ENCODE peak calls at places on chromosomes 6 and 20, in seven cellular contexts. One of them, this sample, is unnamed.

GRCh38 chr20:6828794-6829423 is 61.4 kb downstream of the BMP2 start:
- DNase-seq in BJ: peak
- DNase-seq in gastrocnemius medialis: peak
- DNase-seq in cardiac muscle cell: peak
- DNase-seq in body of pancreas: peak
- DNase-seq in right lobe of liver: peak
- DNase-seq in naive thymus-derived CD4-positive, alpha-beta T cell: no peak
- DNase-seq in this sample: peak

GRCh38 chr6:158819213-158819976 is at the start of gene EZR:
- DNase-seq in cardiac muscle cell: peak
- DNase-seq in body of pancreas: peak
- DNase-seq in right lobe of liver: peak
- DNase-seq in gastrocnemius medialis: peak
- DNase-seq in naive thymus-derived CD4-positive, alpha-beta T cell: peak
- DNase-seq in BJ: no peak
- DNase-seq in this sample: peak

GRCh38 chr6:22785036-22785435 is 215.7 kb downstream of the HDGFL1 start:
- DNase-seq in BJ: no peak
- DNase-seq in gastrocnemius medialis: no peak
- DNase-seq in naive thymus-derived CD4-positive, alpha-beta T cell: no peak
- DNase-seq in cardiac muscle cell: peak
- DNase-seq in body of pancreas: no peak
- DNase-seq in right lobe of liver: no peak
- DNase-seq in this sample: peak

GRCh38 chr6:147651249-147652063 is 143.0 kb downstream of the SAMD5 start:
- DNase-seq in gastrocnemius medialis: no peak
- DNase-seq in BJ: no peak
- DNase-seq in body of pancreas: no peak
- DNase-seq in cardiac muscle cell: no peak
- DNase-seq in right lobe of liver: peak
- DNase-seq in naive thymus-derived CD4-positive, alpha-beta T cell: no peak
- DNase-seq in this sample: no peak

GRCh38 chr6:64280569-64280968 is 645.0 kb downstream of the PHF3 start:
- DNase-seq in BJ: no peak
- DNase-seq in right lobe of liver: no peak
- DNase-seq in gastrocnemius medialis: no peak
- DNase-seq in body of pancreas: peak
- DNase-seq in cardiac muscle cell: peak
- DNase-seq in naive thymus-derived CD4-positive, alpha-beta T cell: no peak
- DNase-seq in this sample: no peak

GRCh38 chr6:25010917-25011625 is 75.3 kb upstream of the RIPOR2 start:
- DNase-seq in naive thymus-derived CD4-positive, alpha-beta T cell: no peak
- DNase-seq in body of pancreas: no peak
- DNase-seq in gastrocnemius medialis: no peak
- DNase-seq in BJ: no peak
- DNase-seq in cardiac muscle cell: no peak
- DNase-seq in right lobe of liver: no peak
- DNase-seq in this sample: no peak

GRCh38 chr20:57650756-57651483 is 30.7 kb upstream of the ZBP1 start:
- DNase-seq in body of pancreas: no peak
- DNase-seq in right lobe of liver: no peak
- DNase-seq in cardiac muscle cell: no peak
- DNase-seq in BJ: no peak
- DNase-seq in naive thymus-derived CD4-positive, alpha-beta T cell: no peak
- DNase-seq in gastrocnemius medialis: no peak
- DNase-seq in this sample: peak

GRCh38 chr6:9623228-9623832 is 791.5 kb downstream of the TFAP2A start:
- DNase-seq in BJ: no peak
- DNase-seq in body of pancreas: no peak
- DNase-seq in cardiac muscle cell: no peak
- DNase-seq in gastrocnemius medialis: no peak
- DNase-seq in naive thymus-derived CD4-positive, alpha-beta T cell: no peak
- DNase-seq in right lobe of liver: no peak
- DNase-seq in this sample: no peak

GRCh38 chr6:126033696-126034095 is 47.4 kb downstream of the TRMT11 start:
- DNase-seq in right lobe of liver: no peak
- DNase-seq in cardiac muscle cell: peak
- DNase-seq in naive thymus-derived CD4-positive, alpha-beta T cell: no peak
- DNase-seq in body of pancreas: peak
- DNase-seq in BJ: peak
- DNase-seq in gastrocnemius medialis: no peak
- DNase-seq in this sample: peak

GRCh38 chr6:38476141-38476540 is 163.6 kb downstream of the BTBD9 start:
- DNase-seq in gastrocnemius medialis: no peak
- DNase-seq in BJ: no peak
- DNase-seq in right lobe of liver: no peak
- DNase-seq in cardiac muscle cell: no peak
- DNase-seq in body of pancreas: no peak
- DNase-seq in naive thymus-derived CD4-positive, alpha-beta T cell: no peak
- DNase-seq in this sample: no peak

GRCh38 chr6:16770701-16771569 is 9.7 kb upstream of the ATXN1 start:
- DNase-seq in BJ: no peak
- DNase-seq in body of pancreas: peak
- DNase-seq in gastrocnemius medialis: peak
- DNase-seq in right lobe of liver: peak
- DNase-seq in naive thymus-derived CD4-positive, alpha-beta T cell: peak
- DNase-seq in cardiac muscle cell: peak
- DNase-seq in this sample: peak

GRCh38 chr6:53582963-53583362 is 38.1 kb upstream of the GCLC start:
- DNase-seq in BJ: no peak
- DNase-seq in body of pancreas: no peak
- DNase-seq in gastrocnemius medialis: no peak
- DNase-seq in cardiac muscle cell: no peak
- DNase-seq in naive thymus-derived CD4-positive, alpha-beta T cell: no peak
- DNase-seq in right lobe of liver: no peak
- DNase-seq in this sample: no peak

GRCh38 chr20:57657537-57658446 is 37.6 kb upstream of the ZBP1 start:
- DNase-seq in BJ: no peak
- DNase-seq in cardiac muscle cell: no peak
- DNase-seq in body of pancreas: peak
- DNase-seq in gastrocnemius medialis: peak
- DNase-seq in right lobe of liver: peak
- DNase-seq in naive thymus-derived CD4-positive, alpha-beta T cell: peak
- DNase-seq in this sample: peak

GRCh38 chr20:35404614-35405259 is 7.0 kb downstream of the UQCC1 start:
- DNase-seq in body of pancreas: no peak
- DNase-seq in BJ: no peak
- DNase-seq in gastrocnemius medialis: no peak
- DNase-seq in cardiac muscle cell: no peak
- DNase-seq in right lobe of liver: no peak
- DNase-seq in naive thymus-derived CD4-positive, alpha-beta T cell: no peak
- DNase-seq in this sample: no peak

GRCh38 chr20:35405775-35406174 is 6.0 kb downstream of the UQCC1 start:
- DNase-seq in body of pancreas: no peak
- DNase-seq in gastrocnemius medialis: no peak
- DNase-seq in BJ: no peak
- DNase-seq in naive thymus-derived CD4-positive, alpha-beta T cell: no peak
- DNase-seq in cardiac muscle cell: no peak
- DNase-seq in right lobe of liver: no peak
- DNase-seq in this sample: no peak

GRCh38 chr20:35408270-35408669 is 3.5 kb downstream of the UQCC1 start:
- DNase-seq in cardiac muscle cell: no peak
- DNase-seq in right lobe of liver: no peak
- DNase-seq in naive thymus-derived CD4-positive, alpha-beta T cell: no peak
- DNase-seq in BJ: no peak
- DNase-seq in body of pancreas: no peak
- DNase-seq in gastrocnemius medialis: no peak
- DNase-seq in this sample: no peak

GRCh38 chr20:35409542-35409941 is 2.2 kb downstream of the UQCC1 start:
- DNase-seq in naive thymus-derived CD4-positive, alpha-beta T cell: no peak
- DNase-seq in gastrocnemius medialis: no peak
- DNase-seq in BJ: no peak
- DNase-seq in right lobe of liver: no peak
- DNase-seq in cardiac muscle cell: no peak
- DNase-seq in body of pancreas: no peak
- DNase-seq in this sample: no peak

DNA sequence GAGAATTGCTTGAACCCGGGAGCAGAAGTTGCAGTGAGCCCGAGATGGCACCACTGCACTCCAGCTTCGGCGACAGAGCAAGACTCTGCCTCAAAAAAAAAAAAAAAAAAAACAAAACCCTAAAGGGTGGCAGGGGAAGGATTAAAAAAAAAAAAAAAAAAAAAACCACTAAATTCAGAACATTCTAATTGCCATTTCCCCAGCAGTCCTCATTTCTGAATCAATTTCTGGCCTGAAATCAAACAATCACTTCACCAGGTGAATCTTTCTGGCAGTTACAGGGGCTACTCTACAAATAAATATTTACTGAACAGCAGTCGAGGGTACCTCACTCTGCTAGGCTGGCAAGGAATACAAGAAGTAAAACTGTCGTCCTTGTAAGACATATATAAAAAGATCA is 1.2 kb downstream of the UQCC1 start:
- DNase-seq in right lobe of liver: no peak
- DNase-seq in cardiac muscle cell: no peak
- DNase-seq in body of pancreas: no peak
- DNase-seq in gastrocnemius medialis: no peak
- DNase-seq in BJ: no peak
- DNase-seq in naive thymus-derived CD4-positive, alpha-beta T cell: no peak
- DNase-seq in this sample: no peak
- H3K4me3 ChIP-seq in right lobe of liver: peak
- H3K4me3 ChIP-seq in cardiac muscle cell: peak
- H3K4me3 ChIP-seq in body of pancreas: no peak
- H3K4me3 ChIP-seq in gastrocnemius medialis: peak
- H3K4me3 ChIP-seq in BJ: no peak
- H3K4me3 ChIP-seq in naive thymus-derived CD4-positive, alpha-beta T cell: peak
- H3K4me3 ChIP-seq in this sample: no peak

DNA sequence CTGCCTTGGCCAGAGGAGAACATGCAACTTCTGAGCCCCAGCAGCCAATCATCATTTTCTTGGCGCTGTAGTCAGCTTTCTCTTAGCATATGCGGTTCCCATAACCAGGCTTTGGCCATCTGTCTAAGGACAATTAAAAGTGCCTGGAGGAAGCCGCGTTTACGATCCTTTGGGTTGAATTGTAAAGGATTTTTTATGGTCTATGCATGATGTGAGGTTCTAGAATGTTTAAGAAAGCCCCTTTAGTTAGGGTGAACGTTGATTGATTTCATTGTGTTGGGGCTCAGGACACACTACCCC is 791 bp upstream of the CDK19 start:
- DNase-seq in gastrocnemius medialis: no peak
- DNase-seq in cardiac muscle cell: no peak
- DNase-seq in BJ: no peak
- DNase-seq in body of pancreas: no peak
- DNase-seq in naive thymus-derived CD4-positive, alpha-beta T cell: no peak
- DNase-seq in right lobe of liver: no peak
- DNase-seq in this sample: no peak
- H3K4me3 ChIP-seq in gastrocnemius medialis: peak
- H3K4me3 ChIP-seq in cardiac muscle cell: peak
- H3K4me3 ChIP-seq in BJ: peak
- H3K4me3 ChIP-seq in body of pancreas: peak
- H3K4me3 ChIP-seq in naive thymus-derived CD4-positive, alpha-beta T cell: peak
- H3K4me3 ChIP-seq in right lobe of liver: peak
- H3K4me3 ChIP-seq in this sample: peak

GRCh38 chr20:63653974-63654680 is 903 bp upstream of the STMN3 start:
- DNase-seq in right lobe of liver: no peak
- DNase-seq in cardiac muscle cell: no peak
- DNase-seq in naive thymus-derived CD4-positive, alpha-beta T cell: no peak
- DNase-seq in BJ: no peak
- DNase-seq in body of pancreas: no peak
- DNase-seq in gastrocnemius medialis: no peak
- DNase-seq in this sample: no peak

GRCh38 chr20:63651942-63652191 is 1.4 kb downstream of the STMN3 start:
- DNase-seq in cardiac muscle cell: no peak
- DNase-seq in body of pancreas: peak
- DNase-seq in right lobe of liver: no peak
- DNase-seq in naive thymus-derived CD4-positive, alpha-beta T cell: no peak
- DNase-seq in BJ: no peak
- DNase-seq in gastrocnemius medialis: no peak
- DNase-seq in this sample: peak

GRCh38 chr20:63652192-63652980 is 838 bp downstream of the STMN3 start:
- DNase-seq in naive thymus-derived CD4-positive, alpha-beta T cell: no peak
- DNase-seq in gastrocnemius medialis: no peak
- DNase-seq in body of pancreas: no peak
- DNase-seq in right lobe of liver: no peak
- DNase-seq in BJ: no peak
- DNase-seq in cardiac muscle cell: peak
- DNase-seq in this sample: peak

GRCh38 chr20:63655249-63655648 is 2.0 kb upstream of the STMN3 start:
- DNase-seq in right lobe of liver: no peak
- DNase-seq in BJ: no peak
- DNase-seq in gastrocnemius medialis: no peak
- DNase-seq in naive thymus-derived CD4-positive, alpha-beta T cell: no peak
- DNase-seq in cardiac muscle cell: no peak
- DNase-seq in body of pancreas: no peak
- DNase-seq in this sample: no peak

DNA sequence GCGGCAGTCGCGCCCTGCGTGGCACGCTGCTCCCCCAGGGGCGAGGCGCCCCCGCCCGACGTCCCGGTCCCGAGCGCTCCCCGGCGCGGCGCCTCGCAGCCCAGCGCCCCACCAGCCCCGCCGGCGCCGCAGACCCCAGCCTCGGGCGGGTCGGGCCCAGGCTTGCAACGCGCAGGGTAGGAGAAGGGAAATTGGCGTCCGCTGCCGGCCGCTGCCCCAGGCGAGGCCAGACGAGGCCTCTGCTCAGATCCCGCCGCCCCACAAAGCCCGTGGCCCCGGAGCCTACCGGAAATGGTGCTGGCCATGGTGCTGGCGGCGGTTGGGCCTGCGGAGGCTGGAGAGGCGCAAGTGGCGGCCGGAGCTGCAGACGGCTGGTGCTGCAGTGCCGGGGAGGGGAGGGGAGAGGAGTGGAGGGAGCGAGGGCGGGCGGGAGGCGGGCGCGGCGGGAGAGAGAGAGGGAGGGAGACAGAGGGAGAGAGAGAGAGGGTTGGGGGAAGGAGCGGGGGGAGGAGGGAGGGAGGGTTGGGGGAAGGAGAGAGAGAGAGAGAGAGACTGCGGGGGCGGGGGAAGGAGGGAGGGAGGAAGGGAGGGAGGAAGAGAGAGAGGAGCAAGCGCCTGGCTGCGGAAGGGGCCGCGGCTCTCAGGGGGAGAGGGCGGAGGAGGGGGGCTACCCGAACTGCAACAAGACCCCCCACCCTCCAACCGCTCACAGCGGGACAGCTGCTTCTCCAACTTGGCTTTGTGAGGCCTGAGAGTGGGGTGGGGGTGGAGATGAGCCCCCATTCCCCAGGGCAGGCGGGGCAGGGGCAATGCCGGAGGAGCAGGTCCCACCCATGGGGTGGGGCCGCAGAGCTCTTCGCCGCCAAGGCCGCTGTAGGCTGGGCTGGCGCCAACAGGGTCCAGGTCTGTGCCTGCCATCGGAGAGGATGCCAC is at the start of gene STMN3:
- DNase-seq in right lobe of liver: peak
- DNase-seq in body of pancreas: peak
- DNase-seq in gastrocnemius medialis: peak
- DNase-seq in cardiac muscle cell: peak
- DNase-seq in naive thymus-derived CD4-positive, alpha-beta T cell: peak
- DNase-seq in BJ: peak
- DNase-seq in this sample: peak
- H3K4me3 ChIP-seq in right lobe of liver: peak
- H3K4me3 ChIP-seq in body of pancreas: no peak
- H3K4me3 ChIP-seq in gastrocnemius medialis: peak
- H3K4me3 ChIP-seq in cardiac muscle cell: peak
- H3K4me3 ChIP-seq in naive thymus-derived CD4-positive, alpha-beta T cell: peak
- H3K4me3 ChIP-seq in BJ: peak
- H3K4me3 ChIP-seq in this sample: peak

DNA sequence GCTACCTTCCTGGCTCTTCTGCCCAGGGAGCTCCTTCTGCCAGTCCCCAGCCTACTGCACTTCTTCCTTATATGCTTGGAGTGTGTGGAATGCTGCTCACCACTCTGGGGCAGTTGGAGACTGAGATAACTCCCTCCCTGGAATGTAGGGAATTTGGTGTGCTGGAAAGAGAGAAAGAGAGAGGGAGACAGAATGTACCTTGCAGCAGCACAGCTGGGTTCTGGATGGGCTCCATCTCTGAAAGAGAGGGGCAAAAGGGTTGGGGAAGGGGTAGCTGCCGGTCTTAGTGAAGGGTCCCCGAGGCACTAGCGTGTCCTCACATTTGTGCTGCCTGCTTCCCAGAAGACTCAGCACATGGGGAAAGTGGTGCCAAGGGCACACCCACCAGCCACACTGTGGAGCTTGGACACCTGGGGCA is 40.2 kb upstream of the DDR1 start:
- DNase-seq in BJ: no peak
- DNase-seq in body of pancreas: no peak
- DNase-seq in cardiac muscle cell: peak
- DNase-seq in right lobe of liver: no peak
- DNase-seq in naive thymus-derived CD4-positive, alpha-beta T cell: no peak
- DNase-seq in gastrocnemius medialis: no peak
- DNase-seq in this sample: no peak
- H3K4me3 ChIP-seq in BJ: no peak
- H3K4me3 ChIP-seq in body of pancreas: no peak
- H3K4me3 ChIP-seq in cardiac muscle cell: no peak
- H3K4me3 ChIP-seq in right lobe of liver: no peak
- H3K4me3 ChIP-seq in naive thymus-derived CD4-positive, alpha-beta T cell: no peak
- H3K4me3 ChIP-seq in gastrocnemius medialis: no peak
- H3K4me3 ChIP-seq in this sample: no peak

This sample was measured in H7.